ENCODE peak calls at places on chromosome 11, in eight cellular contexts. E is GM13977; R is stimulated activated CD8-positive, alpha-beta memory T cell treated with anti-CD3 and anti-CD28 coated beads, Interleukin-2, amount 100 ng/mL, for 1 hour; Q is HL-60; F is NCI-H748 treated with DMSO at 0.1 percent for 48 hours; T is cardiac fibroblast; X is H1; C is NCI-H1105. Z is an unnamed sample.

GRCh38 chr11:121722431-121723256 is 269.9 kb upstream of the SORL1-AS1 start:
- DNase-seq in Q (no peak), E (peak), F (peak), T (peak), R (no peak), C (peak), X (peak), Z (no peak)

GRCh38 chr11:61294717-61295595 is at the start of gene VWCE:
- DNase-seq in X (peak), C (peak), E (peak), F (peak), R (peak), Q (peak), T (peak), Z (peak)

GRCh38 chr11:11391796-11392195 is 38.7 kb upstream of the CSNK2A3 start:
- DNase-seq in C (no peak), R (no peak), T (peak), X (no peak), F (no peak), Q (no peak), E (no peak), Z (peak)

GRCh38 chr11:1442163-1442562 is 44.4 kb downstream of the MOB2 start:
- DNase-seq in T (peak), X (no peak), R (no peak), E (peak), F (no peak), C (no peak), Q (no peak), Z (no peak)

GRCh38 chr11:61507962-61508824 is at the start of gene LRRC10B:
- DNase-seq in E (peak), F (peak), C (peak), Q (peak), T (no peak), X (no peak), R (no peak), Z (peak)

GRCh38 chr11:65090628-65091027 is 5.4 kb upstream of the VPS51 start:
- DNase-seq in R (no peak), Q (no peak), E (no peak), T (no peak), X (no peak), F (no peak), C (no peak), Z (no peak)

GRCh38 chr11:71474771-71475483 is 21.9 kb downstream of the NADSYN1 start:
- DNase-seq in X (no peak), R (no peak), T (no peak), F (no peak), Q (no peak), C (no peak), E (no peak), Z (no peak)

GRCh38 chr11:124194696-124195418 is 11.7 kb downstream of the OR10D3 start:
- DNase-seq in T (peak), C (peak), Q (peak), E (peak), F (peak), X (no peak), R (no peak), Z (no peak)

GRCh38 chr11:115047631-115048030 is 369.3 kb downstream of the NXPE2 start:
- DNase-seq in R (no peak), Q (no peak), T (no peak), C (no peak), E (no peak), F (no peak), X (no peak), Z (no peak)

GRCh38 chr11:78560066-78560597 is 14.5 kb downstream of the NARS2 start:
- DNase-seq in E (peak), Q (no peak), T (no peak), R (no peak), X (no peak), F (no peak), C (no peak), Z (no peak)

GRCh38 chr11:77140231-77140959 is 12.3 kb downstream of the MYO7A start:
- DNase-seq in X (peak), T (peak), R (no peak), C (no peak), F (no peak), Q (peak), E (no peak), Z (no peak)

GRCh38 chr11:46277313-46277622 is 194 bp upstream of the CREB3L1 start:
- DNase-seq in X (no peak), E (peak), C (peak), F (no peak), R (no peak), T (peak), Q (no peak), Z (peak)

GRCh38 chr11:64865286-64866172 is 12.9 kb downstream of the EHD1 start:
- DNase-seq in F (no peak), C (no peak), Q (no peak), X (no peak), T (peak), E (peak), R (no peak), Z (no peak)

GRCh38 chr11:119850822-119851409 is 121.9 kb upstream of the NECTIN1 start:
- DNase-seq in E (no peak), X (no peak), F (no peak), R (no peak), C (no peak), Q (no peak), T (no peak), Z (no peak)

GRCh38 chr11:17734986-17735822 is 623 bp downstream of the KCNC1 start:
- DNase-seq in E (peak), R (no peak), T (peak), F (no peak), X (no peak), C (peak), Q (peak), Z (no peak)

GRCh38 chr11:72430743-72431570 is 3.4 kb downstream of the CLPB start:
- DNase-seq in F (peak), T (peak), E (peak), R (no peak), Q (peak), C (peak), X (no peak), Z (no peak)

GRCh38 chr11:93002380-93002779 is 32.9 kb downstream of the MTNR1B start:
- DNase-seq in E (no peak), Q (no peak), R (no peak), X (no peak), C (no peak), T (no peak), F (no peak), Z (no peak)

GRCh38 chr11:76805206-76805913 is 22.2 kb downstream of the TSKU start:
- DNase-seq in T (no peak), C (no peak), F (no peak), R (no peak), E (no peak), Q (no peak), X (no peak), Z (no peak)

GRCh38 chr11:84430661-84431060 is 1144.5 kb upstream of the CCDC90B start:
- DNase-seq in R (no peak), Q (no peak), F (no peak), T (no peak), E (no peak), X (no peak), C (no peak), Z (no peak)

GRCh38 chr11:64306876-64307622 is 1.7 kb downstream of the ESRRA start:
- DNase-seq in R (no peak), E (no peak), X (no peak), F (no peak), T (peak), C (no peak), Q (peak), Z (peak)

GRCh38 chr11:119509969-119510401 is 87.0 kb upstream of the THY1 start:
- DNase-seq in E (peak), T (peak), F (no peak), Q (peak), X (no peak), C (no peak), R (no peak), Z (no peak)

GRCh38 chr11:89381094-89381493 is 110.1 kb downstream of the NOX4 start:
- DNase-seq in Q (no peak), F (no peak), E (no peak), X (no peak), T (peak), C (no peak), R (no peak), Z (no peak)

GRCh38 chr11:46271875-46272815 is 5.3 kb upstream of the CREB3L1 start:
- DNase-seq in T (peak), Q (no peak), F (no peak), X (no peak), R (no peak), C (no peak), E (no peak), Z (no peak)

GRCh38 chr11:93842461-93842860 is 8.0 kb downstream of the VSTM5 start:
- DNase-seq in R (no peak), C (no peak), T (peak), X (no peak), E (no peak), Q (no peak), F (no peak), Z (peak)

GRCh38 chr11:68825603-68826002 is 16.1 kb downstream of the CPT1A start:
- DNase-seq in F (no peak), C (no peak), Q (peak), X (no peak), R (peak), E (no peak), T (no peak), Z (peak)

GRCh38 chr11:88324562-88325345 is 12.8 kb downstream of the CTSC start:
- DNase-seq in E (no peak), X (no peak), C (no peak), R (no peak), F (no peak), T (no peak), Q (no peak), Z (no peak)